ENCODE peak calls at places on chromosome 2, in eight cellular contexts. X is heart left ventricle, C is NB4, P is Peyer's patch, N is lower leg skin, V is transverse colon, L is IMR-90, G is adrenal gland. B is an unnamed sample.
A peak's percentile ranks its signal among the peaks of the same experiment; 100 is the strongest.

GRCh38 chr2:64645014-64645418 is 8.7 kb downstream of the SERTAD2 start:
- DNase-seq in X (peak; percentile 67), C (peak; percentile 94), P (peak; percentile 70), N (no peak), V (peak; percentile 63), L (peak; percentile 68), G (peak; percentile 79), B (no peak)

GRCh38 chr2:127857494-127857818 is 499 bp downstream of the POLR2D start:
- DNase-seq in X (no peak), C (peak; percentile 56), P (no peak), N (no peak), V (no peak), L (no peak), G (no peak), B (no peak)

GRCh38 chr2:225170162-225170561 is 127.9 kb upstream of the DOCK10 start:
- DNase-seq in X (no peak), C (no peak), P (no peak), N (no peak), V (no peak), L (no peak), G (no peak), B (no peak)

GRCh38 chr2:179262077-179262660 is 2.5 kb downstream of the SESTD1 start:
- DNase-seq in X (no peak), C (no peak), P (no peak), N (no peak), V (no peak), L (no peak), G (no peak), B (no peak)

GRCh38 chr2:201465524-201465971 is 14.0 kb downstream of the STRADB start:
- DNase-seq in X (peak; percentile 48), C (no peak), P (no peak), N (no peak), V (no peak), L (peak; percentile 20), G (no peak), B (no peak)

GRCh38 chr2:128786800-128787478 is 468.3 kb upstream of the HS6ST1 start:
- DNase-seq in X (no peak), C (no peak), P (no peak), N (peak; percentile 7), V (no peak), L (peak; percentile 1), G (no peak), B (no peak)

GRCh38 chr2:42906557-42907380 is 114.4 kb upstream of the HAAO start:
- DNase-seq in X (peak; percentile 81), C (peak; percentile 66), P (peak; percentile 50), N (no peak), V (peak; percentile 55), L (peak; percentile 27), G (no peak), B (peak; percentile 79)

GRCh38 chr2:9145109-9145751 is 61.4 kb upstream of the ASAP2 start:
- DNase-seq in X (no peak), C (no peak), P (no peak), N (peak; percentile 53), V (no peak), L (peak; percentile 63), G (peak; percentile 29), B (no peak)

GRCh38 chr2:203756161-203756560 is 49.7 kb downstream of the CD28 start:
- DNase-seq in X (no peak), C (no peak), P (no peak), N (no peak), V (no peak), L (no peak), G (no peak), B (no peak)

GRCh38 chr2:189109921-189110397 is 69.6 kb downstream of the COL5A2 start:
- DNase-seq in X (no peak), C (no peak), P (no peak), N (no peak), V (no peak), L (peak; percentile 21), G (no peak), B (no peak)

GRCh38 chr2:240560084-240560479 is at the start of gene DUSP28:
- DNase-seq in X (peak; percentile 95), C (peak; percentile 95), P (peak; percentile 97), N (peak; percentile 87), V (peak; percentile 94), L (peak; percentile 80), G (peak; percentile 97), B (peak; percentile 96)

GRCh38 chr2:96536445-96537065 is at the start of gene ARID5A:
- DNase-seq in X (peak; percentile 98), C (peak; percentile 96), P (peak; percentile 98), N (peak; percentile 90), V (peak; percentile 96), L (peak; percentile 85), G (peak; percentile 96), B (peak; percentile 95)
- TF ChIP-seq POLR2A in X (peak; percentile 99), C (peak; percentile 85), P (peak; percentile 88), N (peak; percentile 91), V (peak; percentile 80), L (peak; percentile 96), G (peak; percentile 78), B (peak; percentile 97)

GRCh38 chr2:233643128-233643527 is 6.9 kb downstream of the UGT1A10 start:
- DNase-seq in X (no peak), C (peak; percentile 35), P (peak; percentile 51), N (no peak), V (peak; percentile 38), L (no peak), G (peak; percentile 4), B (no peak)

GRCh38 chr2:233638836-233639235 is 2.6 kb downstream of the UGT1A10 start:
- DNase-seq in X (no peak), C (no peak), P (peak; percentile 71), N (no peak), V (peak; percentile 63), L (no peak), G (no peak), B (no peak)

DNA sequence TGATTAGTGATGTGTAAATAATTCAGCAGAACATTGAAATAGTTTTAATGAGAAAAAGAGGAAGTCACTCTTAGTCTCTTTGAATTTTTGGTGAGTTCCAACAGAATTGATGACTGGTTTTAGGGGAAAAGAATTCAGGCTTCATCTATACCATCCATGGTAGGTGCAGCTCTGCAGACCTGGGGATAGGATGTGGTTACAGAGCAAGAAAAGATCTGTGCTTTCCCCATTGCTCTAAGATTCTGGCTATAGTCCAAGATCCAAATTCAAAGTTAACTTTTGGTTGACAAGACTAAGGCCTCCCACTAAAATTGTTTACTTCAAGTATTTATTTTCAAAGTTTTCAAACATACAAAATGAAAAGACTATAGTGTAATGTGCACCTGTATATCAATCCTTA is 3.6 kb downstream of the UGT1A10 start:
- DNase-seq in X (no peak), C (no peak), P (no peak), N (no peak), V (no peak), L (no peak), G (no peak), B (no peak)
- TF ChIP-seq POLR2A in X (no peak), C (no peak), P (no peak), N (no peak), V (no peak), L (no peak), G (no peak), B (no peak)

GRCh38 chr2:54331095-54331835 is 75.2 kb upstream of the TSPYL6 start:
- DNase-seq in X (no peak), C (no peak), P (no peak), N (no peak), V (no peak), L (no peak), G (no peak), B (no peak)
- TF ChIP-seq POLR2A in X (no peak), C (no peak), P (no peak), N (no peak), V (no peak), L (no peak), G (no peak), B (no peak)

DNA sequence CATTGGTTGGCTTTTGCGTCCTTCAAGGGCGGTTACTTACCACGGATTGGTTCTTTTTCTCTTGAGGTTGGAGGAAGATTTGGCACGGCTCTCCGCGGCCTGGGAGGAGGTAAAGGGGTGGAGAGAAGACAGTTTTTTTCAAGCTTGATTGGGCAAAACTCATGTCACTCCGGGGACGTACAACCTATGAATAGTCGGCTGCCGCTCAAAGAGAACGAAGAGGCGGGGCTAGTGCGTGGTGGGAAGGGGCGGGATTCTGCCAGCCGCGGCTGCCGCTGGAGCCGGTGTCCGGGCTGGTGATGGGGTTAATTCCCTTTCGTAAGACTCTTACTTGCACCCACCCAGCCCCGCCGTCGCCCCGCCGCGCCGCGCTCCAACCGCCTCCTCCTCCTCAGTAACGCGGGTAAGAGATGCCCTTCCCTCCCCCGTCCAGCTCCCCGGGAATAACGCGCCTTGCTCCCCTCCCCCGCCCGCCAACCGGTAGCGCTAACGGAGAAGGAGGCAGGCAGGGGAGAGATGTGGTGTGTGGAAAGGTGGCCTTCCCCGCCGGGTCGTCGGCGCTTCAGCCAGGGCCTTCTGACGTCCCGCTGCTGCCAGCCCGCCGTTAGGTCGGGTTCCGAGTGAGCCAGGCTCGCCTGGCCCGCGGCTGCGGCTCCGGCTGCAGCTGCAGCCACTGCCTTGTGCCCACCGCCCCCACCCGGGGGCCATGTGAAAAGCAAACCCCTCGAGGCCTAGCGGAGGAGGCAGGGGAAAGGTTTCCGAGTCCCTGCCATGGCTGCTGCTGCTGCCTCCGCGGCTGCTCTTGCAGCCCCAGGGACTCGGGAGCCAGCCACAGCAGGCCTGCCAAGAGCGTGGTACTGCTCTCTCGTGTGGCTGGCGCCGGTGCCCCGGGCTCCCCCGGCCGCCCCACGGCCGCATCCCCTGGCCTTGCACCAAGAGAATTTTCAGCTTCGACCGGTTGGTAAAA is at the start of gene R3HDM1:
- DNase-seq in X (peak; percentile 98), C (peak; percentile 100), P (peak; percentile 99), N (peak; percentile 100), V (peak; percentile 98), L (peak; percentile 100), G (peak; percentile 99), B (peak; percentile 99)
- TF ChIP-seq POLR2A in X (peak; percentile 61), C (peak; percentile 63), P (peak; percentile 12), N (no peak), V (peak; percentile 26), L (no peak), G (peak; percentile 56), B (no peak)

GRCh38 chr2:112879491-112880041 is 31.4 kb upstream of the IL37 start:
- DNase-seq in X (no peak), C (peak; percentile 46), P (no peak), N (no peak), V (no peak), L (no peak), G (no peak), B (no peak)

GRCh38 chr2:112880696-112881095 is 30.3 kb upstream of the IL37 start:
- DNase-seq in X (no peak), C (peak; percentile 77), P (no peak), N (no peak), V (no peak), L (peak; percentile 16), G (no peak), B (no peak)

GRCh38 chr2:112883669-112884068 is 27.3 kb upstream of the IL37 start:
- DNase-seq in X (no peak), C (no peak), P (no peak), N (no peak), V (no peak), L (no peak), G (no peak), B (no peak)

GRCh38 chr2:112880081-112880531 is 30.9 kb upstream of the IL37 start:
- DNase-seq in X (no peak), C (peak; percentile 26), P (no peak), N (no peak), V (no peak), L (peak; percentile 82), G (no peak), B (no peak)

GRCh38 chr2:112881217-112882000 is 29.6 kb upstream of the IL37 start:
- DNase-seq in X (no peak), C (peak; percentile 96), P (no peak), N (no peak), V (no peak), L (peak; percentile 94), G (peak; percentile 37), B (no peak)
- TF ChIP-seq POLR2A in X (no peak), C (no peak), P (no peak), N (no peak), V (no peak), L (no peak), G (no peak), B (no peak)